ENCODE peak calls at places on chromosomes 5 and 9, in nine cellular contexts. One of them, this sample, is unnamed.

GRCh38 chr5:131475416-131476045 is 159.5 kb downstream of the RAPGEF6 start:
- DNase-seq in A549: no peak
- DNase-seq in GM12865: no peak
- DNase-seq in transverse colon: no peak
- DNase-seq in cardiac muscle cell: peak
- DNase-seq in HL-60: no peak
- DNase-seq in ovary: no peak
- DNase-seq in fibroblast of mammary gland: no peak
- DNase-seq in HFF-Myc: no peak
- DNase-seq in this sample: no peak

GRCh38 chr5:125093776-125094175 is 347.3 kb upstream of the ZNF608 start:
- DNase-seq in A549: peak
- DNase-seq in GM12865: no peak
- DNase-seq in transverse colon: no peak
- DNase-seq in cardiac muscle cell: peak
- DNase-seq in HL-60: no peak
- DNase-seq in ovary: no peak
- DNase-seq in fibroblast of mammary gland: peak
- DNase-seq in HFF-Myc: no peak
- DNase-seq in this sample: no peak

GRCh38 chr5:134174841-134175839 is 1.6 kb downstream of the SKP1 start:
- DNase-seq in A549: no peak
- DNase-seq in GM12865: peak
- DNase-seq in transverse colon: no peak
- DNase-seq in cardiac muscle cell: peak
- DNase-seq in HL-60: no peak
- DNase-seq in ovary: no peak
- DNase-seq in fibroblast of mammary gland: peak
- DNase-seq in HFF-Myc: no peak
- DNase-seq in this sample: no peak

GRCh38 chr9:35736201-35736633 is 3.8 kb downstream of the CREB3 start:
- DNase-seq in A549: peak
- DNase-seq in GM12865: peak
- DNase-seq in transverse colon: peak
- DNase-seq in cardiac muscle cell: peak
- DNase-seq in HL-60: peak
- DNase-seq in ovary: no peak
- DNase-seq in fibroblast of mammary gland: peak
- DNase-seq in HFF-Myc: no peak
- DNase-seq in this sample: no peak

GRCh38 chr9:33239922-33240321 is at the start of gene SPINK4:
- DNase-seq in A549: no peak
- DNase-seq in GM12865: no peak
- DNase-seq in transverse colon: no peak
- DNase-seq in cardiac muscle cell: peak
- DNase-seq in HL-60: no peak
- DNase-seq in ovary: no peak
- DNase-seq in fibroblast of mammary gland: no peak
- DNase-seq in HFF-Myc: no peak
- DNase-seq in this sample: no peak

GRCh38 chr5:169767938-169768337 is 130.9 kb downstream of the DOCK2 start:
- DNase-seq in A549: no peak
- DNase-seq in GM12865: no peak
- DNase-seq in transverse colon: no peak
- DNase-seq in cardiac muscle cell: no peak
- DNase-seq in HL-60: no peak
- DNase-seq in ovary: no peak
- DNase-seq in fibroblast of mammary gland: no peak
- DNase-seq in HFF-Myc: no peak
- DNase-seq in this sample: no peak

GRCh38 chr9:98784855-98785254 is 11.5 kb downstream of the ANKS6 start:
- DNase-seq in A549: no peak
- DNase-seq in GM12865: no peak
- DNase-seq in transverse colon: no peak
- DNase-seq in cardiac muscle cell: no peak
- DNase-seq in HL-60: no peak
- DNase-seq in ovary: no peak
- DNase-seq in fibroblast of mammary gland: no peak
- DNase-seq in HFF-Myc: no peak
- DNase-seq in this sample: no peak

GRCh38 chr5:67182406-67182805 is 14.2 kb downstream of the CD180 start:
- DNase-seq in A549: no peak
- DNase-seq in GM12865: no peak
- DNase-seq in transverse colon: no peak
- DNase-seq in cardiac muscle cell: peak
- DNase-seq in HL-60: no peak
- DNase-seq in ovary: peak
- DNase-seq in fibroblast of mammary gland: peak
- DNase-seq in HFF-Myc: peak
- DNase-seq in this sample: no peak

GRCh38 chr9:91515074-91515687 is 91.5 kb upstream of the NFIL3 start:
- DNase-seq in A549: no peak
- DNase-seq in GM12865: peak
- DNase-seq in transverse colon: no peak
- DNase-seq in cardiac muscle cell: peak
- DNase-seq in HL-60: no peak
- DNase-seq in ovary: peak
- DNase-seq in fibroblast of mammary gland: peak
- DNase-seq in HFF-Myc: peak
- DNase-seq in this sample: no peak

GRCh38 chr9:136259836-136260235 is 14.2 kb upstream of the QSOX2 start:
- DNase-seq in A549: no peak
- DNase-seq in GM12865: no peak
- DNase-seq in transverse colon: no peak
- DNase-seq in cardiac muscle cell: no peak
- DNase-seq in HL-60: no peak
- DNase-seq in ovary: no peak
- DNase-seq in fibroblast of mammary gland: no peak
- DNase-seq in HFF-Myc: no peak
- DNase-seq in this sample: no peak

GRCh38 chr5:38536968-38537367 is 19.5 kb downstream of the LIFR start:
- DNase-seq in A549: no peak
- DNase-seq in GM12865: no peak
- DNase-seq in transverse colon: no peak
- DNase-seq in cardiac muscle cell: no peak
- DNase-seq in HL-60: no peak
- DNase-seq in ovary: no peak
- DNase-seq in fibroblast of mammary gland: no peak
- DNase-seq in HFF-Myc: no peak
- DNase-seq in this sample: no peak

GRCh38 chr5:38060354-38060753 is 198.0 kb upstream of the EGFLAM start:
- DNase-seq in A549: no peak
- DNase-seq in GM12865: no peak
- DNase-seq in transverse colon: no peak
- DNase-seq in cardiac muscle cell: peak
- DNase-seq in HL-60: no peak
- DNase-seq in ovary: no peak
- DNase-seq in fibroblast of mammary gland: no peak
- DNase-seq in HFF-Myc: no peak
- DNase-seq in this sample: no peak

GRCh38 chr5:27491047-27491446 is 452.7 kb upstream of the CDH9 start:
- DNase-seq in A549: no peak
- DNase-seq in GM12865: no peak
- DNase-seq in transverse colon: no peak
- DNase-seq in cardiac muscle cell: no peak
- DNase-seq in HL-60: no peak
- DNase-seq in ovary: no peak
- DNase-seq in fibroblast of mammary gland: no peak
- DNase-seq in HFF-Myc: no peak
- DNase-seq in this sample: peak
- H3K4me3 ChIP-seq in A549: no peak
- H3K4me3 ChIP-seq in GM12865: no peak
- H3K4me3 ChIP-seq in transverse colon: no peak
- H3K4me3 ChIP-seq in cardiac muscle cell: no peak
- H3K4me3 ChIP-seq in HL-60: no peak
- H3K4me3 ChIP-seq in ovary: no peak
- H3K4me3 ChIP-seq in fibroblast of mammary gland: no peak
- H3K4me3 ChIP-seq in HFF-Myc: no peak
- H3K4me3 ChIP-seq in this sample: no peak

GRCh38 chr9:77738932-77739331 is 90.8 kb upstream of the GNA14 start:
- DNase-seq in A549: no peak
- DNase-seq in GM12865: no peak
- DNase-seq in transverse colon: no peak
- DNase-seq in cardiac muscle cell: no peak
- DNase-seq in HL-60: no peak
- DNase-seq in ovary: no peak
- DNase-seq in fibroblast of mammary gland: no peak
- DNase-seq in HFF-Myc: no peak
- DNase-seq in this sample: no peak

GRCh38 chr9:77744877-77745435 is 96.8 kb upstream of the GNA14 start:
- DNase-seq in A549: no peak
- DNase-seq in GM12865: no peak
- DNase-seq in transverse colon: no peak
- DNase-seq in cardiac muscle cell: no peak
- DNase-seq in HL-60: no peak
- DNase-seq in ovary: no peak
- DNase-seq in fibroblast of mammary gland: no peak
- DNase-seq in HFF-Myc: no peak
- DNase-seq in this sample: no peak

GRCh38 chr9:77747163-77747562 is 99.0 kb upstream of the GNA14 start:
- DNase-seq in A549: no peak
- DNase-seq in GM12865: no peak
- DNase-seq in transverse colon: no peak
- DNase-seq in cardiac muscle cell: no peak
- DNase-seq in HL-60: no peak
- DNase-seq in ovary: no peak
- DNase-seq in fibroblast of mammary gland: no peak
- DNase-seq in HFF-Myc: no peak
- DNase-seq in this sample: no peak

GRCh38 chr9:77748214-77748772 is 100.2 kb upstream of the GNA14 start:
- DNase-seq in A549: no peak
- DNase-seq in GM12865: no peak
- DNase-seq in transverse colon: no peak
- DNase-seq in cardiac muscle cell: no peak
- DNase-seq in HL-60: no peak
- DNase-seq in ovary: no peak
- DNase-seq in fibroblast of mammary gland: no peak
- DNase-seq in HFF-Myc: no peak
- DNase-seq in this sample: no peak

GRCh38 chr9:77743381-77743780 is 95.3 kb upstream of the GNA14 start:
- DNase-seq in A549: no peak
- DNase-seq in GM12865: no peak
- DNase-seq in transverse colon: no peak
- DNase-seq in cardiac muscle cell: peak
- DNase-seq in HL-60: no peak
- DNase-seq in ovary: no peak
- DNase-seq in fibroblast of mammary gland: peak
- DNase-seq in HFF-Myc: no peak
- DNase-seq in this sample: no peak
- TF ChIP-seq CTCF in A549: no peak
- TF ChIP-seq CTCF in GM12865: no peak
- TF ChIP-seq CTCF in transverse colon: no peak
- TF ChIP-seq CTCF in cardiac muscle cell: no peak
- TF ChIP-seq CTCF in HL-60: no peak
- TF ChIP-seq CTCF in ovary: no peak
- TF ChIP-seq CTCF in fibroblast of mammary gland: no peak
- TF ChIP-seq CTCF in HFF-Myc: no peak
- TF ChIP-seq CTCF in this sample: no peak

DNA sequence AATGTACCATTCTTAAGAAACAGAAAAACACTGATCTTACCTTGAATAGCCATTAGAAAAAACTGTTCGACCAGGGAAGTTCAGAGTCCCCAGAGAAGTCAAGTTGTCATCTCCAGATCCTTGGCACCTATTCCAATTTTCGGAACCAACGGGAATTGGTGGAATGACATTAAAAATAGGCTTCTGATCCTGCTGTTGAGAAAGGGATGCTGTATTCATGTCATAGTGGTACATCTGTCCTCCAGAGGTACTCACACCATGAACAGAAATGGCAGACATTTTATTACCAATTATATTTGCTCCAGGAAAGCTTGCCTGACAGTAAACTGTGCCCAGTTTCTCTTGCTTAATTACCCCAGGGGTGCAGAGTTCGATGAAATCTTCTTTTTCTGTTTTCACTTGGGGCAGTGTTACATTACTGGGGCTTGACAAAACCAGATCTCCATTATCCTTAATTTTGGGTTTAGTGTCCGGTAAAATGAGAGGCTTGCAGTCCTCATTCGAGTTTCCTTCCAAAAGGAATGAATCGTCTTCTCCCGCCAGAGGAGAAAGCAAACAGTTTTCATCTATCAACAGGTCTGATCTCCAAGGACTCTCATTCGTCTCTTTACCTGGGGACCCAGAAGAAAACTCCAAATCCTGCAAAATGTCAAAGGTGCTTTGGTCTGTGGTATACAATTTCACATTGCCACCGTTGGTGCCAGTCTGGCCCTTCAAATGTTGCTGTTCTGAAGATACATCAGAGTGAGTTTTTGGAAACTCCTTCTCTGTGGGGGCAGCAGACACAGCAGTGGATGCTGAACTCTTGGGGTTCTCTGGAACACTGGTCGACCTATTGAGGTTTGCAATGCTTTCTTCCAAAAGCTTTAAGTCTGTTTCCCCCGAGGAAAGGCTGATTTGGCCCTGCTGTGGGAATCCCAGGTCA is 3.6 kb downstream of the NR3C1 start:
- DNase-seq in A549: no peak
- DNase-seq in GM12865: no peak
- DNase-seq in transverse colon: no peak
- DNase-seq in cardiac muscle cell: no peak
- DNase-seq in HL-60: no peak
- DNase-seq in ovary: no peak
- DNase-seq in fibroblast of mammary gland: peak
- DNase-seq in HFF-Myc: no peak
- DNase-seq in this sample: no peak
- H3K4me3 ChIP-seq in A549: peak
- H3K4me3 ChIP-seq in GM12865: peak
- H3K4me3 ChIP-seq in transverse colon: peak
- H3K4me3 ChIP-seq in cardiac muscle cell: no peak
- H3K4me3 ChIP-seq in HL-60: peak
- H3K4me3 ChIP-seq in ovary: peak
- H3K4me3 ChIP-seq in fibroblast of mammary gland: peak
- H3K4me3 ChIP-seq in HFF-Myc: peak
- H3K4me3 ChIP-seq in this sample: no peak

GRCh38 chr5:150651382-150651781 is 9.7 kb upstream of the MYOZ3 start:
- DNase-seq in A549: no peak
- DNase-seq in GM12865: no peak
- DNase-seq in transverse colon: no peak
- DNase-seq in cardiac muscle cell: no peak
- DNase-seq in HL-60: no peak
- DNase-seq in ovary: peak
- DNase-seq in fibroblast of mammary gland: no peak
- DNase-seq in HFF-Myc: no peak
- DNase-seq in this sample: no peak

GRCh38 chr5:150651924-150652688 is 8.9 kb upstream of the MYOZ3 start:
- DNase-seq in A549: no peak
- DNase-seq in GM12865: no peak
- DNase-seq in transverse colon: no peak
- DNase-seq in cardiac muscle cell: no peak
- DNase-seq in HL-60: no peak
- DNase-seq in ovary: peak
- DNase-seq in fibroblast of mammary gland: no peak
- DNase-seq in HFF-Myc: no peak
- DNase-seq in this sample: no peak

GRCh38 chr5:150653762-150654158 is 7.3 kb upstream of the MYOZ3 start:
- DNase-seq in A549: no peak
- DNase-seq in GM12865: no peak
- DNase-seq in transverse colon: no peak
- DNase-seq in cardiac muscle cell: no peak
- DNase-seq in HL-60: no peak
- DNase-seq in ovary: no peak
- DNase-seq in fibroblast of mammary gland: no peak
- DNase-seq in HFF-Myc: no peak
- DNase-seq in this sample: no peak

GRCh38 chr5:150654181-150654580 is 6.9 kb upstream of the MYOZ3 start:
- DNase-seq in A549: no peak
- DNase-seq in GM12865: no peak
- DNase-seq in transverse colon: no peak
- DNase-seq in cardiac muscle cell: no peak
- DNase-seq in HL-60: no peak
- DNase-seq in ovary: no peak
- DNase-seq in fibroblast of mammary gland: no peak
- DNase-seq in HFF-Myc: no peak
- DNase-seq in this sample: no peak

GRCh38 chr5:150653145-150653761 is 7.8 kb upstream of the MYOZ3 start:
- DNase-seq in A549: no peak
- DNase-seq in GM12865: no peak
- DNase-seq in transverse colon: no peak
- DNase-seq in cardiac muscle cell: peak
- DNase-seq in HL-60: no peak
- DNase-seq in ovary: no peak
- DNase-seq in fibroblast of mammary gland: peak
- DNase-seq in HFF-Myc: no peak
- DNase-seq in this sample: no peak
- TF ChIP-seq CTCF in A549: no peak
- TF ChIP-seq CTCF in GM12865: no peak
- TF ChIP-seq CTCF in transverse colon: no peak
- TF ChIP-seq CTCF in cardiac muscle cell: peak
- TF ChIP-seq CTCF in HL-60: no peak
- TF ChIP-seq CTCF in ovary: no peak
- TF ChIP-seq CTCF in fibroblast of mammary gland: peak
- TF ChIP-seq CTCF in HFF-Myc: peak
- TF ChIP-seq CTCF in this sample: no peak

This sample was measured in LNCaP clone FGC.